ENCODE peak calls at places on chromosomes 1 and 21, in eight cellular contexts. K is neural progenitor cell; M is CD8-positive, alpha-beta T cell; P is fibroblast of the aortic adventitia; J is A549; O is ascending aorta; A is BJ; D is HFF-Myc. F is an unnamed sample.

GRCh38 chr1:112002525-112002924 is 13.1 kb upstream of the KCND3 start:
- DNase-seq in K (no peak), M (no peak), P (no peak), J (no peak), O (no peak), A (no peak), D (no peak), F (no peak)

GRCh38 chr21:42276076-42276475 is 39.1 kb downstream of the TFF3 start:
- DNase-seq in K (no peak), M (no peak), P (no peak), J (no peak), O (no peak), A (no peak), D (no peak), F (no peak)

GRCh38 chr1:200774311-200774710 is 35.6 kb downstream of the CAMSAP2 start:
- DNase-seq in K (no peak), M (no peak), P (no peak), J (no peak), O (no peak), A (no peak), D (no peak), F (no peak)

GRCh38 chr1:57616906-57617305 is 193.0 kb upstream of the DAB1 start:
- DNase-seq in K (no peak), M (no peak), P (no peak), J (no peak), O (no peak), A (no peak), D (no peak), F (no peak)

GRCh38 chr1:10209590-10209904 is 823 bp upstream of the KIF1B start:
- DNase-seq in K (no peak), M (no peak), P (no peak), J (no peak), O (no peak), A (no peak), D (no peak), F (no peak)

GRCh38 chr1:31029031-31029430 is 36.5 kb downstream of the PUM1 start:
- DNase-seq in K (no peak), M (no peak), P (no peak), J (no peak), O (no peak), A (no peak), D (no peak), F (peak; percentile 50)

GRCh38 chr1:2553871-2554620 is 2.1 kb upstream of the TNFRSF14 start:
- DNase-seq in K (no peak), M (no peak), P (no peak), J (no peak), O (no peak), A (no peak), D (no peak), F (no peak)

GRCh38 chr1:172325562-172325961 is 94.9 kb upstream of the C1orf105 start:
- DNase-seq in K (no peak), M (no peak), P (peak; percentile 72), J (peak; percentile 66), O (no peak), A (no peak), D (no peak), F (peak; percentile 48)

GRCh38 chr1:204294371-204294770 is 65.4 kb downstream of the PLEKHA6 start:
- DNase-seq in K (no peak), M (no peak), P (peak; percentile 97), J (peak; percentile 64), O (peak; percentile 71), A (peak; percentile 90), D (peak; percentile 92), F (peak; percentile 94)

GRCh38 chr1:25487628-25488027 is 55.8 kb upstream of the LDLRAP1 start:
- DNase-seq in K (peak; percentile 39), M (no peak), P (no peak), J (no peak), O (no peak), A (no peak), D (no peak), F (no peak)

GRCh38 chr1:178536329-178536728 is 23.4 kb downstream of the TEX35 start:
- DNase-seq in K (no peak), M (no peak), P (no peak), J (no peak), O (peak; percentile 50), A (no peak), D (no peak), F (no peak)

GRCh38 chr1:47482783-47483182 is 44.9 kb downstream of the FOXD2 start:
- DNase-seq in K (no peak), M (no peak), P (no peak), J (no peak), O (no peak), A (no peak), D (no peak), F (peak; percentile 47)

GRCh38 chr1:170085089-170085488 is 10.6 kb upstream of the KIFAP3 start:
- DNase-seq in K (no peak), M (no peak), P (no peak), J (no peak), O (no peak), A (no peak), D (no peak), F (peak; percentile 30)

GRCh38 chr1:75996196-75996595 is 64.0 kb upstream of the ASB17 start:
- DNase-seq in K (no peak), M (no peak), P (no peak), J (no peak), O (no peak), A (no peak), D (no peak), F (peak; percentile 39)

GRCh38 chr21:45768011-45768740 is 124.7 kb downstream of the PCBP3 start:
- DNase-seq in K (no peak), M (no peak), P (peak; percentile 58), J (no peak), O (no peak), A (no peak), D (no peak), F (peak; percentile 53)

GRCh38 chr21:46098303-46099141 is 610 bp downstream of the COL6A2 start:
- DNase-seq in K (peak; percentile 37), M (no peak), P (peak; percentile 26), J (no peak), O (peak; percentile 64), A (no peak), D (no peak), F (peak; percentile 27)

GRCh38 chr1:44405041-44405803 is at the start of gene RNF220:
- DNase-seq in K (peak; percentile 85), M (no peak), P (peak; percentile 71), J (peak; percentile 80), O (no peak), A (no peak), D (peak; percentile 3), F (peak; percentile 49)

GRCh38 chr1:82019512-82019911 is 218.8 kb downstream of the ADGRL2 start:
- DNase-seq in K (no peak), M (no peak), P (no peak), J (no peak), O (no peak), A (no peak), D (no peak), F (no peak)

GRCh38 chr1:30328401-30329262 is 394.8 kb downstream of the MATN1 start:
- DNase-seq in K (no peak), M (no peak), P (no peak), J (no peak), O (peak; percentile 16), A (no peak), D (no peak), F (no peak)

GRCh38 chr1:158813159-158813558 is 18.0 kb upstream of the MNDA start:
- DNase-seq in K (no peak), M (no peak), P (no peak), J (no peak), O (no peak), A (no peak), D (no peak), F (no peak)

GRCh38 chr1:37315236-37315870 is 159.0 kb upstream of the ZC3H12A start:
- DNase-seq in K (peak; percentile 48), M (no peak), P (no peak), J (no peak), O (no peak), A (no peak), D (no peak), F (no peak)

GRCh38 chr21:39088831-39089380 is 94.3 kb downstream of the PSMG1 start:
- DNase-seq in K (no peak), M (no peak), P (peak; percentile 86), J (peak; percentile 24), O (peak; percentile 94), A (no peak), D (no peak), F (peak; percentile 82)

DNA sequence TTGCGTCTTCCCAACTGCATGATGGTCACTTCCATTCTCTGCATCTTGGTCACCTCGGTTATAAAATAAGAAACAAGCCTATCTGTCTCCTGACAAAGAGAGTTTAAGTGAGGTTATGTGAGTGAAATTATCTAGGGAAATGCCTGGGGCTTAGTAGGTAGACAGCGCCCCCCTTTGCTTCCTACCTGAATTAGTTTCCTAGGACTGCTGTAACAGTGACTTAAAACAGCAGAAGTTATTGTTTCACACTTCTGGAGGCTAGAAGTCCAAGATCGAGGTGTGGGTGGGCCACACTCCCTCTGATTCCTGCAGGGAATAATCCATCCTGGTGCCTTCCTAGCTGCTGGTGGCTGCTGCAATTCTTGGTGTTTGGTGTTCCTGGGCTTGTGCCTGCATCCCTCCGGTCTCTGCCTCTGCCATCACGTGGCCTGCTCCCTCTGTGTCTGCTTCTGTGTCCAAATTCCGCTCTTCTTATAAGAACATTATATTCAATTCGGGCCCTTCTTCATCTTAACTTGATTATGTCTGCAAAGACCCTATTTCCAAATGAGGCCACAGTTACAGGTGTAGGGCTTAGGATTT is 92.6 kb downstream of the IGSF21 start:
- DNase-seq in K (peak; percentile 35), M (no peak), P (no peak), J (no peak), O (no peak), A (no peak), D (no peak), F (no peak)
- TF ChIP-seq CTCF in K (peak; percentile 53), M (no peak), P (no peak), J (no peak), O (no peak), A (no peak), D (no peak), F (no peak)

GRCh38 chr1:234409328-234409727 is 36.1 kb downstream of the COA6 start:
- DNase-seq in K (no peak), M (no peak), P (no peak), J (peak; percentile 19), O (no peak), A (no peak), D (no peak), F (no peak)
- H3K4me3 ChIP-seq in K (no peak overlapping the region), M (no peak overlapping the region), P (no peak overlapping the region), J (no peak overlapping the region), O (no peak overlapping the region), A (no peak overlapping the region), D (no peak overlapping the region), F (no peak overlapping the region)

GRCh38 chr1:33296082-33296458 is 24.8 kb downstream of the A3GALT2 start:
- DNase-seq in K (no peak), M (no peak), P (no peak), J (no peak), O (no peak), A (no peak), D (no peak), F (no peak)
- TF ChIP-seq CTCF in K (no peak), M (no peak), P (no peak), J (no peak), O (no peak), A (no peak), D (no peak), F (no peak)

DNA sequence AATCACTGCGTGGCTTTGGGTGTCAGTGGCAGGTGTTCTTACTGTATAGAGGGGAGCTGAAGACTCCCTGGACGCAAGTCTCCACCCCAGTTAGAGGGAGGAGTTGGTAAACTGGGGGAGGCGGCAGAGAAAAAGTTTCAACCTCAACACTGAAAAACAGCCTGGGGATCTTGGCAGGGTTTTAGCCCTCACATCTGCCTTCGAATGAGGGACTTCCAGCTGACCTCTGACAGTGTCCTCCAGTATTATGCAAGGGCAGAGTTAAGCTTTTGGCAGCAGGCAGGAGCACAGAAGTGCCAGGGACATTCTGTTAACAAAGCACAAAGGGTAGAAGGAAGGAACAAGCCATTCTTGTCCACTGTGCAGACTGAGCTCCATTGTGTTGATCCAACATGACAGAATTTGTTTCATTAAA is 41.2 kb upstream of the RAB4A start:
- DNase-seq in K (peak; percentile 39), M (no peak), P (peak; percentile 51), J (no peak), O (peak; percentile 82), A (no peak), D (no peak), F (peak; percentile 49)
- H3K4me3 ChIP-seq in K (no peak overlapping the region), M (no peak overlapping the region), P (no peak overlapping the region), J (no peak overlapping the region), O (peak overlapping the region; percentile 43), A (no peak overlapping the region), D (no peak overlapping the region), F (no peak overlapping the region)